ENCODE peak calls at places on chromosomes 16 and 17, in five cellular contexts. I is mesendoderm; S is prostate gland; H is CD4-positive, CD25-positive, alpha-beta regulatory T cell; Z is IMR-90. W is an unnamed sample.

GRCh38 chr17:66900126-66901010 is 64.1 kb upstream of the CACNG4 start:
- DNase-seq in S (no peak), H (peak), I (no peak), Z (peak), W (no peak)

GRCh38 chr17:47905221-47905733 is 9.2 kb downstream of the SP2 start:
- DNase-seq in Z (peak), S (peak), H (no peak), I (peak), W (peak)

GRCh38 chr16:64206877-64207276 is 915.0 kb downstream of the CDH11 start:
- DNase-seq in S (no peak), H (no peak), I (peak), Z (peak), W (no peak)

GRCh38 chr16:59545666-59546065 is 811.5 kb upstream of the GOT2 start:
- DNase-seq in I (no peak), Z (no peak), H (no peak), S (no peak), W (no peak)

GRCh38 chr17:50177983-50178834 is 12.4 kb downstream of the SGCA start:
- DNase-seq in Z (peak), H (peak), I (peak), S (peak), W (peak)

GRCh38 chr17:41599680-41600079 is 12.9 kb downstream of the KRT16 start:
- DNase-seq in Z (no peak), H (no peak), I (no peak), S (no peak), W (no peak)

GRCh38 chr16:72189865-72190371 is 18.0 kb upstream of the PMFBP1 start:
- DNase-seq in H (no peak), S (no peak), I (peak), Z (peak), W (no peak)

GRCh38 chr16:50521246-50521900 is 26.8 kb upstream of the NKD1 start:
- DNase-seq in I (no peak), H (no peak), S (no peak), Z (no peak), W (no peak)

GRCh38 chr17:32917842-32918241 is 10.1 kb upstream of the TMEM98 start:
- DNase-seq in I (no peak), Z (no peak), H (no peak), S (no peak), W (no peak)

GRCh38 chr17:57357830-57358426 is 101.6 kb downstream of the MSI2 start:
- DNase-seq in I (no peak), Z (no peak), H (peak), S (peak), W (no peak)

GRCh38 chr17:19398301-19399181 is 11.6 kb upstream of the MFAP4 start:
- DNase-seq in S (no peak), I (no peak), H (no peak), Z (no peak), W (no peak)

GRCh38 chr16:29900888-29901606 is 759 bp downstream of the ASPHD1 start:
- DNase-seq in S (no peak), I (no peak), Z (no peak), H (no peak), W (no peak)

GRCh38 chr17:67125417-67125816 is 81.1 kb downstream of the CACNG1 start:
- DNase-seq in Z (no peak), S (no peak), I (peak), H (no peak), W (no peak)

GRCh38 chr16:67459066-67459857 is 21.7 kb downstream of the ATP6V0D1 start:
- DNase-seq in S (peak), Z (no peak), H (no peak), I (no peak), W (peak)

GRCh38 chr17:78960945-78961344 is 18.8 kb downstream of the LGALS3BP start:
- DNase-seq in H (no peak), S (no peak), I (no peak), Z (no peak), W (no peak)

GRCh38 chr16:52469775-52470174 is 77.2 kb downstream of the TOX3 start:
- DNase-seq in I (peak), Z (no peak), H (no peak), S (no peak), W (no peak)

GRCh38 chr16:52193441-52193840 is 353.5 kb downstream of the TOX3 start:
- DNase-seq in Z (no peak), H (no peak), I (no peak), S (no peak), W (no peak)

GRCh38 chr17:3667366-3668278 is 756 bp downstream of the TAX1BP3 start:
- DNase-seq in Z (peak), S (peak), H (peak), I (peak), W (peak)

GRCh38 chr17:13609953-13610352 is 8.2 kb upstream of the HS3ST3A1 start:
- DNase-seq in S (no peak), H (no peak), Z (no peak), I (peak), W (no peak)

GRCh38 chr16:86778108-86778745 is 199.9 kb downstream of the FOXL1 start:
- DNase-seq in I (no peak), S (no peak), H (no peak), Z (no peak), W (no peak)

GRCh38 chr16:84504420-84505248 is at the start of gene MEAK7:
- DNase-seq in H (peak), S (peak), I (peak), Z (peak), W (peak)
- H3K27ac ChIP-seq in H (peak), S (peak), I (peak), Z (peak), W (no peak)

GRCh38 chr17:6509295-6509771 is 47.0 kb downstream of the PITPNM3 start:
- DNase-seq in Z (peak), S (no peak), I (no peak), H (no peak), W (no peak)
- H3K27ac ChIP-seq in Z (no peak), S (no peak), I (no peak), H (no peak), W (no peak)

GRCh38 chr17:64309710-64310109 is 46.6 kb upstream of the TEX2 start:
- DNase-seq in S (no peak), Z (no peak), I (no peak), H (no peak), W (no peak)

GRCh38 chr17:64318068-64318467 is 55.0 kb upstream of the TEX2 start:
- DNase-seq in S (no peak), Z (no peak), I (no peak), H (no peak), W (no peak)

GRCh38 chr17:64315032-64315490 is 52.0 kb upstream of the TEX2 start:
- DNase-seq in S (peak), Z (no peak), H (no peak), I (no peak), W (peak)

GRCh38 chr17:64309021-64309420 is 46.0 kb upstream of the TEX2 start:
- DNase-seq in H (no peak), I (no peak), Z (no peak), S (no peak), W (no peak)

GRCh38 chr17:64313577-64313976 is 50.5 kb upstream of the TEX2 start:
- DNase-seq in Z (no peak), S (no peak), I (no peak), H (no peak), W (no peak)
- H3K27ac ChIP-seq in Z (no peak), S (no peak), I (no peak), H (no peak), W (no peak)

GRCh38 chr17:12597895-12598294 is 67.8 kb upstream of the MYOCD start:
- DNase-seq in H (no peak), I (no peak), S (no peak), Z (no peak), W (no peak)
- H3K27ac ChIP-seq in H (no peak), I (no peak), S (no peak), Z (no peak), W (no peak)

DNA sequence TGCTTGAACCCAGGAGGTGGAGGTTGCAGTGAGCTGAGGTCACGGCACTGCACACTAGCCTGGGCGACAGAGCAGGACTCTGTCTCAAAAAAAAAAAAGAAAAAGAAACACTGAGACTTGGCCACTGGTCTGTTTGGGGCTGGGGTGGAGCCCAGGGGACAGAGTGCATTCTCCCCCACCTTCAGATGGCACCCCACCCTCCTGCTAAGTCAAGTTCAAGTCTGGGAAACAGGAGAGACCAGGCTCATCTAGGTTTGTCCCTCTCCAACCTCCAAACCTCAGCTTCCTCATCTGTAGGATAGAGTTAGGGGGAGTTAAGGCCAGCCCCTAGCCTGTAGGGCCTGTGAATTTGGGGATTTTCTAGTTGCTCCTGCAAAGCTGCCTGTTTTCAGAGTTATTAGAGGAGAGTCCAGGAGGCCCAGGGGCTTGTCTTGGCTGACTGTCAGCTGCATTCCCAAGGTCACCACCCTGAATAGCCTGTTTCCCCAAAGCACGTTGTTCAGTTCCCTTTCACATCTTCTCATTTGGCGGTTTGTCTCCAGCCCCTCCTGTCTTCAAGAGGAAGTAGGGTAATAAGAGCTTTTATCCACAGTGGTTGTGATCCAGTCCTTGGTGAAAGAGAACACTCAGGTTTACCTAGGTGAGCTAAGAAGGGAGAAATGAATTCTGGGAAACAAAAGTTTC is 2.2 kb downstream of the MT3 start:
- DNase-seq in H (no peak), I (no peak), Z (no peak), S (no peak), W (no peak)
- H3K27ac ChIP-seq in H (no peak), I (no peak), Z (no peak), S (no peak), W (no peak)

GRCh38 chr17:65627108-65627507 is 65.7 kb upstream of the AXIN2 start:
- DNase-seq in Z (no peak), I (no peak), H (no peak), S (no peak), W (no peak)

GRCh38 chr17:65630502-65630901 is 69.1 kb upstream of the AXIN2 start:
- DNase-seq in H (no peak), I (no peak), S (no peak), Z (no peak), W (no peak)

GRCh38 chr17:65628637-65629036 is 67.2 kb upstream of the AXIN2 start:
- DNase-seq in Z (no peak), I (no peak), S (no peak), H (no peak), W (no peak)

GRCh38 chr17:65627892-65628622 is 66.6 kb upstream of the AXIN2 start:
- DNase-seq in S (peak), I (no peak), H (no peak), Z (peak), W (no peak)

GRCh38 chr17:65629234-65629690 is 67.8 kb upstream of the AXIN2 start:
- DNase-seq in I (peak), Z (peak), S (no peak), H (no peak), W (no peak)
- H3K27ac ChIP-seq in I (no peak), Z (no peak), S (peak), H (no peak), W (no peak)

GRCh38 chr16:17260271-17260849 is 210.4 kb downstream of the XYLT1 start:
- DNase-seq in S (no peak), I (no peak), Z (no peak), H (no peak), W (no peak)
- H3K27ac ChIP-seq in S (no peak), I (no peak), Z (no peak), H (no peak), W (no peak)

DNA sequence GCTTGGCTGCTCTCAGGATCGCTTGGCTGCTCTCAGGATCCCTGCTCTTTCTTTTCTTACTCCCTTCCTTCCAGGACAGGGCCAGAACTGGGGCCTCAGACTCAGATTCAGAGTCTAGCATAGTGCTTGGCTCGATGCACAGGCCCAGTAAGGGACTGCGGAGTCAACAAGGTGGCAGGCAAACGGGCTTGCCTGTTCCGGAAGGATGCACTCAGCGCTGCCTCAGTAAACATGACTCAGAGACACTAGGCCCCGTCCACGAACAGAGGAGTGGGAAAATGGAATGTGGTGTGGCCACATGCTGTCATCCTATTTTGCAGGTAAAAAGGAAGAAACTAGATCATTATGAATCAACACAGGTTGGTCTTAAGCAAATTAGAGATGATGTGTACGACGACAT is 9.8 kb downstream of the SPHK1 start:
- DNase-seq in I (no peak), S (no peak), Z (no peak), H (no peak), W (no peak)
- H3K27ac ChIP-seq in I (no peak), S (no peak), Z (no peak), H (no peak), W (no peak)